ENCODE peak calls at places on chromosomes 6 and 20, in five cellular contexts. Y is esophagus squamous epithelium, L is colonic mucosa, F is AG04450, E is GM23338. X is an unnamed sample.

GRCh38 chr6:106514281-106514885 is 114.9 kb downstream of the RTN4IP1 start:
- DNase-seq in Y (no peak), L (no peak), F (no peak), E (no peak), X (peak)

GRCh38 chr6:135546680-135547418 is 49.3 kb upstream of the AHI1 start:
- DNase-seq in Y (no peak), L (no peak), F (no peak), E (no peak), X (no peak)

GRCh38 chr6:159762681-159763293 is 942 bp downstream of the ACAT2 start:
- DNase-seq in Y (no peak), L (peak), F (no peak), E (peak), X (peak)

GRCh38 chr6:50655848-50656453 is 57.4 kb upstream of the TFAP2D start:
- DNase-seq in Y (no peak), L (no peak), F (no peak), E (peak), X (peak)

GRCh38 chr6:33288141-33288941 is 698 bp downstream of the WDR46 start:
- DNase-seq in Y (no peak), L (no peak), F (no peak), E (no peak), X (no peak)

GRCh38 chr6:110053395-110054240 is 75.5 kb downstream of the GPR6 start:
- DNase-seq in Y (no peak), L (no peak), F (peak), E (peak), X (peak)

GRCh38 chr6:165834613-165835259 is 171.7 kb upstream of the PDE10A start:
- DNase-seq in Y (no peak), L (peak), F (no peak), E (no peak), X (peak)

GRCh38 chr6:125787791-125788190 is 3.0 kb upstream of the NCOA7 start:
- DNase-seq in Y (no peak), L (no peak), F (no peak), E (no peak), X (peak)

GRCh38 chr20:31560900-31561598 is 44.0 kb upstream of the ID1 start:
- DNase-seq in Y (no peak), L (no peak), F (peak), E (no peak), X (peak)

GRCh38 chr20:61271273-61272221 is 19.5 kb downstream of the CDH4 start:
- DNase-seq in Y (no peak), L (no peak), F (no peak), E (no peak), X (no peak)

GRCh38 chr6:150894935-150895686 is 29.6 kb downstream of the MTHFD1L start:
- DNase-seq in Y (no peak), L (no peak), F (no peak), E (no peak), X (peak)

GRCh38 chr6:15358579-15359327 is 112.9 kb downstream of the JARID2 start:
- DNase-seq in Y (no peak), L (no peak), F (no peak), E (no peak), X (no peak)

GRCh38 chr6:134063966-134064445 is 11.6 kb upstream of the SLC2A12 start:
- DNase-seq in Y (no peak), L (peak), F (peak), E (peak), X (peak)

GRCh38 chr6:83867527-83868161 is 8.2 kb downstream of the CYB5R4 start:
- DNase-seq in Y (no peak), L (peak), F (peak), E (peak), X (peak)

GRCh38 chr6:75852721-75853120 is 103.7 kb downstream of the MYO6 start:
- DNase-seq in Y (no peak), L (no peak), F (no peak), E (no peak), X (peak)
- H3K4me3 ChIP-seq in Y (no peak), L (no peak), F (no peak), E (no peak), X (no peak)

GRCh38 chr6:1540864-1541521 is 68.7 kb upstream of the FOXC1 start:
- DNase-seq in Y (no peak), L (no peak), F (no peak), E (no peak), X (no peak)

GRCh38 chr6:1536526-1537429 is 72.9 kb upstream of the FOXC1 start:
- DNase-seq in Y (no peak), L (peak), F (no peak), E (peak), X (no peak)

GRCh38 chr6:1542335-1542734 is 67.4 kb upstream of the FOXC1 start:
- DNase-seq in Y (no peak), L (no peak), F (no peak), E (no peak), X (no peak)

GRCh38 chr6:1538348-1538747 is 71.4 kb upstream of the FOXC1 start:
- DNase-seq in Y (no peak), L (no peak), F (no peak), E (no peak), X (peak)

DNA sequence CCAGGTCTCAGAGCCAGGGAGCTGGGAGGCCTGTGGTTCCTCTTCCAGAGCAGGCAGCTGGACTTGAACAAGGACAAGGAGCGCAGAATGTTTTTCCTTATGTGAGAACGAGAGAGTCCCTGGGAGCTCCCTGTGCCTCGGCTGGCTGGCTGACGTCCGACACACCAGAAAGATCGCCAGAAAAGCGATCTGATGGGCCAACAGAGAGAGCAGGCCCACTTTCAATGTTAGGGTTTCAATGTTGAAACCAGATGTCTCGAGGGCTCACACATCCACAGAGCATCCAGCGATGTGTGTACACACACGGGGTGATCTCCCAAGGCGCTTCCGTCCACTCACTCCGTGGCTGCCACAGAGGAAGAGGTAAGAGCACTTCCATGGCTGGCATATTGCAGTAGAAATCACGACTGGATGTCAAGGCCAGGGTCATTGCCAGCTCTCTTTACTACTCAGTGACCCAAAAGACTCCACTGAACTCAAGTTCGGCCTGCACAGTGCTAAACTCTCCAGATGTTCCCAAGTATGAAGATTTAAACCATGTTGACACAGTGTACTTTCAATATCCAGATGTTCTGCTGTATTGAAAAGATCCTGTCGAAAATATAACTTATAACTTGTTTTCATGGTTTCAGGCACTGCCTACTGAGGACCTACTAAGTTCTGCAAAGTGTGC is 70.8 kb upstream of the FOXC1 start:
- DNase-seq in Y (no peak), L (no peak), F (no peak), E (no peak), X (no peak)
- TF ChIP-seq CTCF in Y (no peak), L (no peak), F (no peak), E (no peak), X (no peak)

DNA sequence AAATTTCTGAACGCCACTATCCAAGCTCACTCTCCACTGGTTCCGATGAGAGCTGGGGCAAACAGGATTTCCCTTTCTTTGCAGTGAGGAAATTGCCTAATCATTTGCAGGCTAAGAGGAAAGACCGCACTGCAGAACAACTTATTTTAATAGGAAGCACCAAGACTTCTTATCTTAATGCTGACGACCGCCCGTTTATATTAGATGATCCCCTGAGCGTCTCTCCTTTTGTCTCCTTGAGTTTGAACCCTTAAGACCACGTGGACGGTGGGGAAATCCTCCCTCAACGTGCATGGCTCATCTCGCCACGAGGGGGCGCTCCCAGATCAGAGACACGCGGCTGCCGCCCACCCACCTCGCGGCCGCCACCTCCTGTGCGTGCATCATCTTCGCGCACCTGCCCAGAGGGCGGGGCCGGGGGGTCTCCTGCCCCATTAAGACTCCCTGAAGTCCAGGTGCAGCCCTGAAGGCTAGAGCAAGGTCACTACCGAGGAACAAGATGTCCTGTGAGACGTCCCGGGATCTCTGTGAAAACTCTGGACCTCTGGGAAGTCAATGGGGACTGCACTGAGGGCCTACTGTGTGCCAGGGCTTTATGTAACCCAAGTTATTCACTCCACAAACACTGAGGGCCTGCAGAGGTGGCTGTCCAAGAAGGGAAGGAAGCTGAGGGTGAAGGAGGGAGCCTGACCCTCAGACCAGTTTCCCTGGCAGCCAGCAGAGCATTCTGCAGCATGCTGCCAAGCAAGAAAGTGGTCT is 28.2 kb downstream of the PDYN start:
- DNase-seq in Y (no peak), L (peak), F (peak), E (peak), X (peak)
- H3K4me3 ChIP-seq in Y (peak), L (no peak), F (no peak), E (peak), X (no peak)

GRCh38 chr20:58997141-58997770 is 9.8 kb downstream of the CTSZ start:
- DNase-seq in Y (no peak), L (no peak), F (no peak), E (peak), X (no peak)
- TF ChIP-seq CTCF in Y (no peak), L (no peak), F (no peak), E (peak), X (no peak)

DNA sequence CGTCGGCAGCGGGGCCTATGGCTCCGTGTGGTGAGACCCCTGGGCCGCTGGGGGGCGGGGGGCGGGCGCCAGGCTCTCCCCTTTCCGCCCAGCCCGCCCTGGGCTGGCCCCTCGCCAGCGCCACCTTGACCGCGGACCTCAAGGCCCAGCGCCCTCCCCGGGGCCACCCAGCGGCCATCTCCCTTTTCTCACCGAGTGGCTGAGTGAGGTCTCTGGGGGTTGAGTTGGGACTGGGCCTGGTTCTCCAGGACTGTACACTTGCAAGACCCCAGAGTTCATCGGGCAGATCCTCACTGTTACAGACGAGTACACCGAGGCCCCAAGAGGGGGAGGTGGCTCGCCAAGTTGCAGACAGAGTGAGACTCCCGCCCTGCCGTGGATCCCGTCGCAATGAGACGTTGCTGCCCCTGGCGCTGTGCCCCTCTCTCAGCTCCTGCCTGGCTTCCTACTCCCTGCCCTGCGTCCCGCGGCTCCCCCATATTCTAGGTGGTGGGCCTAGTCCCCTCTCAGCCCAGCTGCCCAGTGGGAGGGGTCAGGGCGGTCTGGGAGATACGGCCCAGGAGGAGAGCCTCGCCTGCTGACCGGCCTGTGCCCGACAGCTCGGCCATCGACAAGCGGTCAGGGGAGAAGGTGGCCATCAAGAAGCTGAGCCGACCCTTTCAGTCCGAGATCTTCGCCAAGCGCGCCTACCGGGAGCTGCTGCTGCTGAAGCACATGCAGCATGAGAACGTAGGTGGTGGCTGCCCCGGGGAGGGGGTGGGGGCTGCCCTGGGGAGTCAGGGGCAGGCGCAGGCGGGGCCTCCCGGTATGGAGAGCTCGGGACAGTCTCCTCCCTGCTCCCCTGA is 581 bp downstream of the MAPK13 start:
- DNase-seq in Y (no peak), L (peak), F (no peak), E (peak), X (peak)
- H3K4me3 ChIP-seq in Y (peak), L (peak), F (peak), E (peak), X (peak)

X was measured in epithelial cell of esophagus.